ENCODE peak calls at places on chromosomes 13 and 19, in nine cellular contexts. One of them, this sample, is unnamed.

GRCh38 chr13:113916330-113916815 is 52.5 kb upstream of the GAS6 start:
- DNase-seq in NCI-H1930: no peak
- DNase-seq in HS-5: no peak
- DNase-seq in HuH-7.5: no peak
- DNase-seq in CD8-positive, alpha-beta T cell: no peak
- DNase-seq in epithelial cell of esophagus: peak
- DNase-seq in stimulated activated naive B cell treated with anti-CD40 and anti-IgM and Interleukin-4, amounts not matched to agents 10 μg/mL and 1 μg/mL and 100 μg/mL, for 72 hours: no peak
- DNase-seq in mucosa of descending colon: no peak
- DNase-seq in pulmonary artery endothelial cell: no peak
- DNase-seq in this sample: no peak

GRCh38 chr19:46746281-46746965 is at the start of gene STRN4:
- DNase-seq in CD8-positive, alpha-beta T cell: peak
- DNase-seq in mucosa of descending colon: no peak
- DNase-seq in stimulated activated naive B cell treated with anti-CD40 and anti-IgM and Interleukin-4, amounts not matched to agents 10 μg/mL and 1 μg/mL and 100 μg/mL, for 72 hours: no peak
- DNase-seq in HS-5: no peak
- DNase-seq in NCI-H1930: peak
- DNase-seq in HuH-7.5: peak
- DNase-seq in epithelial cell of esophagus: peak
- DNase-seq in pulmonary artery endothelial cell: no peak
- DNase-seq in this sample: peak

GRCh38 chr13:86563308-86563707 is 764.1 kb upstream of the SLITRK6 start:
- DNase-seq in CD8-positive, alpha-beta T cell: no peak
- DNase-seq in epithelial cell of esophagus: peak
- DNase-seq in HS-5: no peak
- DNase-seq in pulmonary artery endothelial cell: no peak
- DNase-seq in mucosa of descending colon: no peak
- DNase-seq in stimulated activated naive B cell treated with anti-CD40 and anti-IgM and Interleukin-4, amounts not matched to agents 10 μg/mL and 1 μg/mL and 100 μg/mL, for 72 hours: no peak
- DNase-seq in NCI-H1930: no peak
- DNase-seq in HuH-7.5: no peak
- DNase-seq in this sample: no peak

GRCh38 chr19:41541990-41542584 is 33.9 kb upstream of the CEACAM21 start:
- DNase-seq in mucosa of descending colon: peak
- DNase-seq in CD8-positive, alpha-beta T cell: peak
- DNase-seq in HuH-7.5: no peak
- DNase-seq in HS-5: no peak
- DNase-seq in NCI-H1930: peak
- DNase-seq in epithelial cell of esophagus: peak
- DNase-seq in stimulated activated naive B cell treated with anti-CD40 and anti-IgM and Interleukin-4, amounts not matched to agents 10 μg/mL and 1 μg/mL and 100 μg/mL, for 72 hours: no peak
- DNase-seq in pulmonary artery endothelial cell: no peak
- DNase-seq in this sample: no peak

GRCh38 chr19:10219678-10220077 is 11.5 kb downstream of the S1PR2 start:
- DNase-seq in CD8-positive, alpha-beta T cell: peak
- DNase-seq in stimulated activated naive B cell treated with anti-CD40 and anti-IgM and Interleukin-4, amounts not matched to agents 10 μg/mL and 1 μg/mL and 100 μg/mL, for 72 hours: no peak
- DNase-seq in HuH-7.5: peak
- DNase-seq in NCI-H1930: no peak
- DNase-seq in pulmonary artery endothelial cell: no peak
- DNase-seq in HS-5: no peak
- DNase-seq in mucosa of descending colon: no peak
- DNase-seq in epithelial cell of esophagus: peak
- DNase-seq in this sample: no peak

GRCh38 chr13:30429721-30430694 is 7.7 kb downstream of the UBE2L5 start:
- DNase-seq in pulmonary artery endothelial cell: peak
- DNase-seq in stimulated activated naive B cell treated with anti-CD40 and anti-IgM and Interleukin-4, amounts not matched to agents 10 μg/mL and 1 μg/mL and 100 μg/mL, for 72 hours: no peak
- DNase-seq in HS-5: peak
- DNase-seq in mucosa of descending colon: no peak
- DNase-seq in epithelial cell of esophagus: peak
- DNase-seq in HuH-7.5: no peak
- DNase-seq in NCI-H1930: no peak
- DNase-seq in CD8-positive, alpha-beta T cell: no peak
- DNase-seq in this sample: no peak

GRCh38 chr19:41577833-41578232 is 1.9 kb downstream of the CEACAM21 start:
- DNase-seq in epithelial cell of esophagus: no peak
- DNase-seq in pulmonary artery endothelial cell: no peak
- DNase-seq in HS-5: no peak
- DNase-seq in NCI-H1930: no peak
- DNase-seq in mucosa of descending colon: no peak
- DNase-seq in HuH-7.5: no peak
- DNase-seq in CD8-positive, alpha-beta T cell: no peak
- DNase-seq in stimulated activated naive B cell treated with anti-CD40 and anti-IgM and Interleukin-4, amounts not matched to agents 10 μg/mL and 1 μg/mL and 100 μg/mL, for 72 hours: no peak
- DNase-seq in this sample: no peak

GRCh38 chr13:58239774-58240268 is 608.3 kb downstream of the PCDH17 start:
- DNase-seq in mucosa of descending colon: no peak
- DNase-seq in CD8-positive, alpha-beta T cell: no peak
- DNase-seq in HuH-7.5: no peak
- DNase-seq in NCI-H1930: no peak
- DNase-seq in pulmonary artery endothelial cell: no peak
- DNase-seq in HS-5: no peak
- DNase-seq in stimulated activated naive B cell treated with anti-CD40 and anti-IgM and Interleukin-4, amounts not matched to agents 10 μg/mL and 1 μg/mL and 100 μg/mL, for 72 hours: no peak
- DNase-seq in epithelial cell of esophagus: no peak
- DNase-seq in this sample: no peak

GRCh38 chr19:1408300-1409203 is 1.2 kb downstream of the DAZAP1 start:
- DNase-seq in HS-5: no peak
- DNase-seq in stimulated activated naive B cell treated with anti-CD40 and anti-IgM and Interleukin-4, amounts not matched to agents 10 μg/mL and 1 μg/mL and 100 μg/mL, for 72 hours: peak
- DNase-seq in HuH-7.5: peak
- DNase-seq in CD8-positive, alpha-beta T cell: peak
- DNase-seq in NCI-H1930: no peak
- DNase-seq in mucosa of descending colon: peak
- DNase-seq in pulmonary artery endothelial cell: no peak
- DNase-seq in epithelial cell of esophagus: peak
- DNase-seq in this sample: no peak

GRCh38 chr13:37981932-37982331 is 112.4 kb upstream of the TRPC4 start:
- DNase-seq in stimulated activated naive B cell treated with anti-CD40 and anti-IgM and Interleukin-4, amounts not matched to agents 10 μg/mL and 1 μg/mL and 100 μg/mL, for 72 hours: no peak
- DNase-seq in NCI-H1930: no peak
- DNase-seq in CD8-positive, alpha-beta T cell: no peak
- DNase-seq in pulmonary artery endothelial cell: no peak
- DNase-seq in epithelial cell of esophagus: no peak
- DNase-seq in HuH-7.5: no peak
- DNase-seq in mucosa of descending colon: no peak
- DNase-seq in HS-5: no peak
- DNase-seq in this sample: no peak

This sample was measured in NCI-H187.